ENCODE peak calls at places on chromosomes 1 and 21, in four cellular contexts. Q, D, V and S are unnamed samples.

GRCh38 chr1:199861020-199861795 is 166.3 kb upstream of the NR5A2 start:
- DNase-seq in Q (no peak), D (no peak), V (no peak), S (no peak)

GRCh38 chr1:20426923-20427322 is 59.1 kb downstream of the CAMK2N1 start:
- DNase-seq in Q (peak), D (no peak), V (no peak), S (no peak)

GRCh38 chr1:243268284-243268653 is 12.4 kb downstream of the SDCCAG8 start:
- DNase-seq in Q (no peak), D (no peak), V (no peak), S (no peak)

GRCh38 chr1:230948301-230948700 is 30.4 kb downstream of the TTC13 start:
- DNase-seq in Q (no peak), D (no peak), V (no peak), S (no peak)

GRCh38 chr1:89855413-89856123 is 34.7 kb downstream of the LRRC8D start:
- DNase-seq in Q (no peak), D (no peak), V (no peak), S (no peak)

GRCh38 chr1:116289219-116289618 is 83.8 kb upstream of the ATP1A1 start:
- DNase-seq in Q (no peak), D (no peak), V (no peak), S (peak)

GRCh38 chr1:190170321-190170720 is 307.3 kb downstream of the BRINP3 start:
- DNase-seq in Q (no peak), D (no peak), V (no peak), S (no peak)

GRCh38 chr1:55428944-55429931 is 214.1 kb upstream of the USP24 start:
- DNase-seq in Q (peak), D (no peak), V (no peak), S (no peak)

GRCh38 chr21:43362306-43362927 is 64.5 kb downstream of the SIK1 start:
- DNase-seq in Q (no peak), D (peak), V (no peak), S (peak)

GRCh38 chr21:30233636-30234035 is 17.7 kb upstream of the CLDN8 start:
- DNase-seq in Q (no peak), D (no peak), V (no peak), S (no peak)